ENCODE peak calls at places on chromosomes 4 and X, in nine cellular contexts. C is GM12892, B is adrenal gland, J is breast epithelium, O is body of pancreas, E is H54, P is IMR-90, W is suprapubic skin, F is K562. G is an unnamed sample.

GRCh38 chr4:121686265-121686664 is 10.5 kb downstream of the ANXA5 start:
- DNase-seq in F (no peak), C (no peak), O (no peak), W (no peak), J (no peak), P (no peak), B (no peak), E (no peak), G (no peak)

GRCh38 chr4:173448557-173448918 is 49.6 kb upstream of the SCRG1 start:
- DNase-seq in E (no peak), B (no peak), J (no peak), P (peak), F (no peak), O (no peak), W (no peak), C (no peak), G (no peak)

GRCh38 chr4:150117629-150118028 is 39.4 kb downstream of the DCLK2 start:
- DNase-seq in C (no peak), W (no peak), J (no peak), E (no peak), P (peak), O (no peak), F (no peak), B (no peak), G (no peak)

GRCh38 chr4:170005472-170005871 is 20.7 kb downstream of the MFAP3L start:
- DNase-seq in W (no peak), O (no peak), C (no peak), P (no peak), F (no peak), B (no peak), E (no peak), J (no peak), G (no peak)

GRCh38 chr4:122548452-122548851 is 72.4 kb downstream of the IL21 start:
- DNase-seq in O (no peak), C (no peak), W (no peak), E (no peak), J (no peak), F (no peak), B (no peak), P (peak), G (no peak)

GRCh38 chr4:108849611-108850406 is 87.0 kb upstream of the ETNPPL start:
- DNase-seq in C (no peak), W (no peak), P (peak), O (no peak), F (no peak), J (no peak), B (no peak), E (no peak), G (no peak)

GRCh38 chrX:119266364-119266995 is 30.4 kb downstream of the PGRMC1 start:
- DNase-seq in E (peak), W (no peak), F (peak), C (no peak), B (no peak), J (no peak), O (no peak), P (peak), G (no peak)

GRCh38 chr4:8583655-8584025 is 3.4 kb downstream of the GPR78 start:
- DNase-seq in O (no peak), P (no peak), E (no peak), C (no peak), B (no peak), W (no peak), F (no peak), J (no peak), G (peak)

GRCh38 chrX:140040397-140040796 is 75.1 kb upstream of the CXorf66 start:
- DNase-seq in B (no peak), F (no peak), P (no peak), C (no peak), O (no peak), E (peak), W (no peak), J (no peak), G (no peak)

GRCh38 chrX:52082578-52082977 is 13.6 kb upstream of the MAGED4B start:
- DNase-seq in F (no peak), J (no peak), P (no peak), B (no peak), C (no peak), E (no peak), W (no peak), O (no peak), G (no peak)

GRCh38 chrX:4710618-4711433 is 997.4 kb upstream of the PRKX start:
- DNase-seq in W (no peak), J (no peak), F (no peak), O (peak), P (no peak), C (no peak), B (no peak), E (no peak), G (no peak)

GRCh38 chr4:4203688-4204400 is 22.9 kb downstream of the OTOP1 start:
- DNase-seq in P (no peak), B (no peak), F (no peak), E (no peak), C (no peak), J (no peak), W (no peak), O (no peak), G (no peak)

GRCh38 chr4:123785515-123785914 is 388.9 kb downstream of the SPRY1 start:
- DNase-seq in F (no peak), O (peak), B (no peak), E (no peak), C (no peak), W (peak), J (peak), P (peak), G (peak)

GRCh38 chr4:131499139-131499873 is 1649.8 kb upstream of the PCDH10 start:
- DNase-seq in F (no peak), J (no peak), W (no peak), O (no peak), E (peak), B (no peak), C (no peak), P (peak), G (no peak)

GRCh38 chr4:176814770-176815169 is 22.0 kb upstream of the VEGFC start:
- DNase-seq in P (peak), B (no peak), C (no peak), W (no peak), J (no peak), E (no peak), O (no peak), F (no peak), G (no peak)

GRCh38 chr4:54568184-54568583 is 89.6 kb upstream of the KIT start:
- DNase-seq in J (no peak), E (peak), W (no peak), O (no peak), P (peak), B (peak), F (no peak), C (no peak), G (no peak)

GRCh38 chr4:33746979-33747378 is 2497.3 kb downstream of the ARAP2 start:
- DNase-seq in B (no peak), W (no peak), P (peak), O (no peak), F (no peak), E (no peak), J (no peak), C (no peak), G (no peak)

GRCh38 chr4:112038861-112039260 is 106.4 kb upstream of the FAM241A start:
- DNase-seq in W (no peak), C (no peak), B (no peak), O (no peak), J (no peak), E (no peak), F (no peak), P (peak), G (no peak)

GRCh38 chr4:86961103-86961502 is 26.3 kb downstream of the AFF1 start:
- DNase-seq in B (no peak), P (no peak), J (no peak), C (no peak), F (no peak), E (no peak), W (no peak), O (no peak), G (no peak)

GRCh38 chrX:71636438-71637252 is 18.3 kb upstream of the CXCR3 start:
- DNase-seq in F (no peak), P (no peak), O (no peak), J (no peak), C (no peak), W (no peak), E (no peak), B (no peak), G (peak)

GRCh38 chrX:40504801-40505605 is 75.8 kb upstream of the ATP6AP2 start:
- DNase-seq in O (no peak), C (no peak), E (peak), P (peak), J (no peak), W (no peak), F (no peak), B (no peak), G (no peak)

GRCh38 chr4:11503166-11503565 is 74.5 kb upstream of the HS3ST1 start:
- DNase-seq in O (peak), F (no peak), P (no peak), W (no peak), J (peak), E (no peak), B (peak), C (no peak), G (peak)

GRCh38 chr4:139555705-139556070 is 331 bp downstream of the SETD7 start:
- DNase-seq in F (no peak), W (peak), C (no peak), P (no peak), E (no peak), J (peak), B (peak), O (peak), G (peak)

GRCh38 chr4:76984788-76985211 is 35.2 kb downstream of the SEPTIN11 start:
- DNase-seq in E (peak), W (peak), B (no peak), P (peak), O (peak), J (peak), C (no peak), F (no peak), G (peak)

GRCh38 chr4:44674471-44674870 is 3.7 kb upstream of the GUF1 start:
- DNase-seq in J (no peak), P (no peak), F (no peak), E (no peak), B (no peak), C (no peak), O (no peak), W (no peak), G (no peak)

GRCh38 chr4:44679060-44679459 is 840 bp downstream of the GUF1 start:
- DNase-seq in E (no peak), B (no peak), O (no peak), P (no peak), W (no peak), J (no peak), C (no peak), F (no peak), G (no peak)

GRCh38 chr4:44678094-44679023 is at the start of gene GUF1:
- DNase-seq in B (peak), C (peak), W (peak), P (peak), J (peak), O (peak), F (peak), E (peak), G (peak)
- TF ChIP-seq POLR2A in B (peak), C (peak), W (peak), P (peak), J (peak), O (peak), F (peak), E (peak), G (no peak)

GRCh38 chrX:49186125-49187027 is at the start of gene PRICKLE3:
- DNase-seq in W (peak), J (peak), B (peak), C (peak), P (peak), O (peak), E (no peak), F (peak), G (peak)
- TF ChIP-seq POLR2A in W (no peak), J (no peak), B (no peak), C (peak), P (no peak), O (peak), E (peak), F (peak), G (peak)

GRCh38 chr4:152679414-152680281 is at the start of gene TMEM154:
- DNase-seq in J (peak), E (peak), C (peak), B (peak), W (peak), F (no peak), P (peak), O (peak), G (peak)
- TF ChIP-seq POLR2A in J (no peak), E (peak), C (peak), B (no peak), W (peak), F (no peak), P (no peak), O (peak), G (no peak)

GRCh38 chrX:5726246-5726645 is 502.4 kb downstream of the NLGN4X start:
- DNase-seq in W (no peak), E (no peak), F (no peak), C (no peak), O (no peak), B (peak), J (no peak), P (no peak), G (no peak)

DNA sequence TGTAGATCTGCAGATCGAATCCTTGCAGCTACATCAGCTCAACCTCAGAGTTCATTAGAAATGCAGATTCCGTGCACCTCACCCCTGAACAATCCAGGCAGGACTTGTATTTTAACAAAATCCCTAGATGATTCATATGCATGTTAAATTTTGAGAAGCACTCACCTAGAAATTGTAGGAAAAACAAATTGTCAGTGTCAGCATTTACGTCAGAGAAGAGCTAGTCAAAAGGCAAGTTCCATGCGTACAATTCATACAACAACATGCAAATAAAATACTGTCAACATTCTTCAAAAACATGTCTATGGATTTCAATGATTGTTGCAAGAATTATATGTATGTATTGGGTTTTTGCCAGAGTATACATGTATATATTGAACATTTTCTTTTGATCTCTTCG is 504.5 kb downstream of the NLGN4X start:
- DNase-seq in W (no peak), O (no peak), P (no peak), E (no peak), C (no peak), B (no peak), F (no peak), J (no peak), G (no peak)
- TF ChIP-seq POLR2A in W (no peak), O (no peak), P (no peak), E (no peak), C (no peak), B (no peak), F (no peak), J (no peak), G (no peak)

GRCh38 chrX:1400049-1400448 is 8.1 kb upstream of the SLC25A6 start:
- DNase-seq in C (no peak), B (no peak), F (no peak), J (no peak), P (no peak), E (no peak), W (no peak), O (no peak), G (no peak)

GRCh38 chrX:1397441-1397840 is 5.5 kb upstream of the SLC25A6 start:
- DNase-seq in B (no peak), W (no peak), O (no peak), F (no peak), C (no peak), J (no peak), E (no peak), P (no peak), G (peak)

GRCh38 chrX:1397001-1397400 is 5.1 kb upstream of the SLC25A6 start:
- DNase-seq in O (no peak), P (no peak), W (no peak), C (no peak), B (no peak), J (no peak), E (no peak), F (no peak), G (peak)

GRCh38 chrX:1400731-1401471 is 9.0 kb upstream of the SLC25A6 start:
- DNase-seq in J (no peak), P (no peak), F (no peak), C (no peak), W (no peak), E (no peak), B (no peak), O (no peak), G (no peak)

GRCh38 chrX:1398431-1399340 is 6.8 kb upstream of the SLC25A6 start:
- DNase-seq in W (no peak), B (no peak), E (no peak), O (no peak), J (no peak), P (peak), F (no peak), C (no peak), G (peak)
- TF ChIP-seq POLR2A in W (no peak), B (no peak), E (no peak), O (no peak), J (no peak), P (no peak), F (no peak), C (peak), G (no peak)

DNA sequence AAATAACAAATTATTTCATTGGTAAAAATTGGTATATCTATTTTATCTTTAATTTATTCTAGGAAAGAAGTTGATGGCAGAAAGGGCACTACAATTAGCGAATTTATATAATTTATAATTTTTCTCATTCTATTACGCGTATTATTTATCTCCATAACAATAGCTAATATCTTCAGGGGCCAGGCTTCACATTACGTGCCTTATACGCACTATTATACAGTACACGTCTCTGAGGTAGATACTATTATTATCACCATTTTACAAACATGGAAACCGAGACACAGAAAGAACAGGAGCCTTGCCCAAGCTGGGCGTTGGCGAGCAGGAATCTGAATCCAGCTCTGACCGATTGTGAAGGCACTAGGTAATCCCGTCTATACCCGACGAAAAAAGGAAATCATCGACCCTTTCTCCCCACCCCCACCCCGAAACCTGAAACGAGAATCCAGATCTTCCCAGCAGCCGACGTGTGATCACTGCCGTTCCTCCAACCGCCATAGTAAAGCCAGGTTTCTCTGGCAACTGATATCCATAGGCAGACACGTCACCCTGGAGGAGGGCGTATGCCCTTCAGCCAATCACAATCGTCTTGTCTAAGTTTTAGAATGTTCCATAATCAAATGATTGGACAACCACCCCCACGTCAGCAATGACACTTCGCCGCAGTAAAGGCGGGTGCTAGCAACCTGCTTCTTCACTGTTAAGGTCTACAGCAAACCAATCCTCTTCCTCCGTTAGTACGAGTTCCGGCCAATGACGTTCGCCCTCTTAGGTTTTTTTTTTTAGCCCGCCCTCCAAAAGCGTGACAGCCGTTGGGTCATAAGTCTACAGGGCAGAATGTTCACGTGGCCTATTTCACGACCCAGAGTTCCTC is at the start of gene MORF4L2:
- DNase-seq in E (peak), C (peak), W (peak), J (peak), B (peak), F (peak), O (peak), P (peak), G (peak)
- TF ChIP-seq POLR2A in E (peak), C (peak), W (peak), J (peak), B (peak), F (peak), O (peak), P (peak), G (peak)

GRCh38 chrX:134459683-134460004 is 321 bp upstream of the HPRT1 start:
- DNase-seq in C (no peak), P (no peak), O (no peak), F (no peak), W (no peak), J (no peak), B (no peak), E (no peak), G (no peak)

GRCh38 chrX:134457708-134458107 is 2.3 kb upstream of the HPRT1 start:
- DNase-seq in W (no peak), J (no peak), F (no peak), C (no peak), E (no peak), P (no peak), O (no peak), B (no peak), G (no peak)

GRCh38 chrX:134460005-134460860 is at the start of gene HPRT1:
- DNase-seq in E (peak), F (peak), P (peak), B (peak), J (peak), O (peak), C (peak), W (peak), G (peak)

GRCh38 chrX:134460861-134461218 is 875 bp downstream of the HPRT1 start:
- DNase-seq in W (no peak), B (no peak), E (no peak), O (no peak), J (no peak), P (peak), C (no peak), F (no peak), G (no peak)

GRCh38 chrX:134462927-134463326 is 3.0 kb downstream of the HPRT1 start:
- DNase-seq in F (no peak), W (no peak), P (no peak), E (no peak), B (no peak), O (no peak), J (no peak), C (no peak), G (no peak)
- TF ChIP-seq POLR2A in F (no peak), W (no peak), P (no peak), E (no peak), B (no peak), O (no peak), J (no peak), C (no peak), G (no peak)

GRCh38 chr4:113760094-113760851 is 1.3 kb downstream of the CAMK2D start:
- DNase-seq in C (no peak), B (peak), F (no peak), E (peak), P (peak), W (no peak), J (no peak), O (peak), G (peak)

GRCh38 chr4:113762061-113762850 is 718 bp upstream of the CAMK2D start:
- DNase-seq in W (peak), E (peak), B (peak), O (peak), C (peak), P (peak), F (peak), J (peak), G (peak)

GRCh38 chr4:113759696-113760093 is 1.8 kb downstream of the CAMK2D start:
- DNase-seq in E (no peak), F (no peak), O (no peak), B (no peak), W (no peak), J (no peak), C (no peak), P (peak), G (no peak)

GRCh38 chr4:113761682-113762060 is at the start of gene CAMK2D:
- DNase-seq in O (peak), F (no peak), J (peak), P (peak), B (peak), E (peak), W (peak), C (peak), G (peak)

GRCh38 chr4:113760852-113761681 is 471 bp downstream of the CAMK2D start:
- DNase-seq in C (peak), O (peak), W (peak), J (peak), F (no peak), E (peak), P (peak), B (peak), G (peak)
- TF ChIP-seq POLR2A in C (peak), O (peak), W (peak), J (peak), F (no peak), E (peak), P (no peak), B (peak), G (no peak)